ENCODE peak calls at places on chromosome 13, in four cellular contexts. One of them, this sample, is unnamed.

GRCh38 chr13:112643759-112644459 is 45.9 kb upstream of the ATP11A start:
- DNase-seq in naive thymus-derived CD4-positive, alpha-beta T cell: no peak
- DNase-seq in HT1080: peak; percentile 33
- DNase-seq in stimulated activated CD4-positive, alpha-beta T cell treated with anti-CD3 and anti-CD28 coated beads, Interleukin-4, amount 100 ng/mL, for 1 hour: no peak
- DNase-seq in this sample: no peak

GRCh38 chr13:90686438-90686837 is 661.0 kb upstream of the MIR17HG start:
- DNase-seq in naive thymus-derived CD4-positive, alpha-beta T cell: no peak
- DNase-seq in HT1080: peak; percentile 31
- DNase-seq in stimulated activated CD4-positive, alpha-beta T cell treated with anti-CD3 and anti-CD28 coated beads, Interleukin-4, amount 100 ng/mL, for 1 hour: no peak
- DNase-seq in this sample: no peak

GRCh38 chr13:98576215-98576945 is 527 bp downstream of the STK24 start:
- DNase-seq in naive thymus-derived CD4-positive, alpha-beta T cell: peak; percentile 60
- DNase-seq in HT1080: no peak
- DNase-seq in stimulated activated CD4-positive, alpha-beta T cell treated with anti-CD3 and anti-CD28 coated beads, Interleukin-4, amount 100 ng/mL, for 1 hour: peak; percentile 44
- DNase-seq in this sample: no peak

GRCh38 chr13:98945863-98946605 is 31.8 kb downstream of the DOCK9 start:
- DNase-seq in naive thymus-derived CD4-positive, alpha-beta T cell: no peak
- DNase-seq in HT1080: peak; percentile 31
- DNase-seq in stimulated activated CD4-positive, alpha-beta T cell treated with anti-CD3 and anti-CD28 coated beads, Interleukin-4, amount 100 ng/mL, for 1 hour: no peak
- DNase-seq in this sample: no peak

GRCh38 chr13:41054212-41054877 is 7.0 kb upstream of the WBP4 start:
- DNase-seq in naive thymus-derived CD4-positive, alpha-beta T cell: peak; percentile 49
- DNase-seq in HT1080: peak; percentile 47
- DNase-seq in stimulated activated CD4-positive, alpha-beta T cell treated with anti-CD3 and anti-CD28 coated beads, Interleukin-4, amount 100 ng/mL, for 1 hour: no peak
- DNase-seq in this sample: no peak

GRCh38 chr13:111518161-111518791 is 197.8 kb downstream of the TEX29 start:
- DNase-seq in naive thymus-derived CD4-positive, alpha-beta T cell: no peak
- DNase-seq in HT1080: no peak
- DNase-seq in stimulated activated CD4-positive, alpha-beta T cell treated with anti-CD3 and anti-CD28 coated beads, Interleukin-4, amount 100 ng/mL, for 1 hour: no peak
- DNase-seq in this sample: no peak

GRCh38 chr13:108525867-108526266 is 103.5 kb upstream of the MYO16 start:
- DNase-seq in naive thymus-derived CD4-positive, alpha-beta T cell: no peak
- DNase-seq in HT1080: no peak
- DNase-seq in stimulated activated CD4-positive, alpha-beta T cell treated with anti-CD3 and anti-CD28 coated beads, Interleukin-4, amount 100 ng/mL, for 1 hour: no peak
- DNase-seq in this sample: no peak

GRCh38 chr13:51715613-51716012 is 88.3 kb downstream of the DHRS12 start:
- DNase-seq in naive thymus-derived CD4-positive, alpha-beta T cell: no peak
- DNase-seq in HT1080: no peak
- DNase-seq in stimulated activated CD4-positive, alpha-beta T cell treated with anti-CD3 and anti-CD28 coated beads, Interleukin-4, amount 100 ng/mL, for 1 hour: no peak
- DNase-seq in this sample: no peak

GRCh38 chr13:36986462-36987240 is 12.5 kb downstream of the ALG5 start:
- DNase-seq in naive thymus-derived CD4-positive, alpha-beta T cell: no peak
- DNase-seq in HT1080: peak; percentile 73
- DNase-seq in stimulated activated CD4-positive, alpha-beta T cell treated with anti-CD3 and anti-CD28 coated beads, Interleukin-4, amount 100 ng/mL, for 1 hour: no peak
- DNase-seq in this sample: no peak

This sample was measured in NCI-H1048.